ENCODE peak calls at places on chromosomes 12 and 14, in seven cellular contexts. One of them, this sample, is unnamed.

GRCh38 chr12:57159341-57159740 is 11.9 kb upstream of the LRP1-AS start:
- DNase-seq in HCEC 1CT: no peak
- DNase-seq in AG04450: no peak
- DNase-seq in NCI-H2081: no peak
- DNase-seq in stimulated activated CD8-positive, alpha-beta memory T cell treated with anti-CD3 and anti-CD28 coated beads, Interleukin-4, amount 100 ng/mL, for 24 hours: no peak
- DNase-seq in NCI-H1092: no peak
- DNase-seq in HFF-Myc: no peak
- DNase-seq in this sample: no peak

GRCh38 chr14:50778757-50779483 is 52.0 kb downstream of the NIN start:
- DNase-seq in HFF-Myc: no peak
- DNase-seq in HCEC 1CT: no peak
- DNase-seq in NCI-H1092: no peak
- DNase-seq in stimulated activated CD8-positive, alpha-beta memory T cell treated with anti-CD3 and anti-CD28 coated beads, Interleukin-4, amount 100 ng/mL, for 24 hours: no peak
- DNase-seq in AG04450: no peak
- DNase-seq in NCI-H2081: no peak
- DNase-seq in this sample: no peak

GRCh38 chr12:54452628-54453027 is 20.8 kb downstream of the GTSF1 start:
- DNase-seq in NCI-H1092: no peak
- DNase-seq in AG04450: no peak
- DNase-seq in stimulated activated CD8-positive, alpha-beta memory T cell treated with anti-CD3 and anti-CD28 coated beads, Interleukin-4, amount 100 ng/mL, for 24 hours: no peak
- DNase-seq in HCEC 1CT: no peak
- DNase-seq in NCI-H2081: no peak
- DNase-seq in HFF-Myc: no peak
- DNase-seq in this sample: no peak

GRCh38 chr12:14948672-14949071 is 10.3 kb upstream of the ERP27 start:
- DNase-seq in AG04450: peak
- DNase-seq in stimulated activated CD8-positive, alpha-beta memory T cell treated with anti-CD3 and anti-CD28 coated beads, Interleukin-4, amount 100 ng/mL, for 24 hours: no peak
- DNase-seq in NCI-H2081: no peak
- DNase-seq in HFF-Myc: peak
- DNase-seq in NCI-H1092: no peak
- DNase-seq in HCEC 1CT: peak
- DNase-seq in this sample: peak

GRCh38 chr12:94498073-94498472 is 38.4 kb upstream of the CEP83 start:
- DNase-seq in HFF-Myc: no peak
- DNase-seq in stimulated activated CD8-positive, alpha-beta memory T cell treated with anti-CD3 and anti-CD28 coated beads, Interleukin-4, amount 100 ng/mL, for 24 hours: no peak
- DNase-seq in AG04450: no peak
- DNase-seq in NCI-H2081: no peak
- DNase-seq in HCEC 1CT: no peak
- DNase-seq in NCI-H1092: no peak
- DNase-seq in this sample: no peak

GRCh38 chr12:57430117-57430930 is 519 bp downstream of the R3HDM2 start:
- DNase-seq in HCEC 1CT: peak
- DNase-seq in NCI-H2081: no peak
- DNase-seq in NCI-H1092: no peak
- DNase-seq in stimulated activated CD8-positive, alpha-beta memory T cell treated with anti-CD3 and anti-CD28 coated beads, Interleukin-4, amount 100 ng/mL, for 24 hours: peak
- DNase-seq in AG04450: no peak
- DNase-seq in HFF-Myc: no peak
- DNase-seq in this sample: peak

GRCh38 chr14:100286484-100287191 is 19.6 kb downstream of the SLC25A29 start:
- DNase-seq in NCI-H2081: no peak
- DNase-seq in NCI-H1092: no peak
- DNase-seq in AG04450: no peak
- DNase-seq in stimulated activated CD8-positive, alpha-beta memory T cell treated with anti-CD3 and anti-CD28 coated beads, Interleukin-4, amount 100 ng/mL, for 24 hours: no peak
- DNase-seq in HCEC 1CT: no peak
- DNase-seq in HFF-Myc: no peak
- DNase-seq in this sample: no peak

GRCh38 chr12:321606-322326 is 59.1 kb upstream of the SLC6A13 start:
- DNase-seq in stimulated activated CD8-positive, alpha-beta memory T cell treated with anti-CD3 and anti-CD28 coated beads, Interleukin-4, amount 100 ng/mL, for 24 hours: no peak
- DNase-seq in HFF-Myc: no peak
- DNase-seq in HCEC 1CT: no peak
- DNase-seq in NCI-H2081: peak
- DNase-seq in NCI-H1092: no peak
- DNase-seq in AG04450: no peak
- DNase-seq in this sample: no peak

GRCh38 chr14:104292084-104292970 is 153.9 kb downstream of the KIF26A start:
- DNase-seq in AG04450: no peak
- DNase-seq in NCI-H2081: no peak
- DNase-seq in HCEC 1CT: no peak
- DNase-seq in HFF-Myc: no peak
- DNase-seq in NCI-H1092: no peak
- DNase-seq in stimulated activated CD8-positive, alpha-beta memory T cell treated with anti-CD3 and anti-CD28 coated beads, Interleukin-4, amount 100 ng/mL, for 24 hours: no peak
- DNase-seq in this sample: peak